ENCODE peak calls at places on chromosomes 13 and 19, in ten cellular contexts. N, X, E, A, G, H, O, I, S and V are unnamed samples.

GRCh38 chr19:12694641-12695040 is 1.8 kb downstream of the FBXW9 start:
- DNase-seq in N (no peak), X (no peak), E (no peak), A (no peak), G (no peak), H (no peak), O (no peak), I (no peak), S (no peak), V (no peak)

GRCh38 chr13:95676100-95676774 is 702 bp upstream of the DNAJC3 start:
- DNase-seq in N (no peak), X (no peak), E (peak), A (peak), G (no peak), H (no peak), O (peak), I (no peak), S (no peak), V (no peak)

GRCh38 chr13:79799466-79799865 is 318.5 kb downstream of the NDFIP2 start:
- DNase-seq in N (no peak), X (no peak), E (no peak), A (no peak), G (no peak), H (no peak), O (no peak), I (no peak), S (no peak), V (no peak)

GRCh38 chr19:7188682-7189629 is 105.3 kb downstream of the INSR start:
- DNase-seq in N (no peak), X (no peak), E (no peak), A (no peak), G (no peak), H (no peak), O (peak), I (no peak), S (no peak), V (no peak)

GRCh38 chr19:29840066-29840950 is 28.5 kb downstream of the CCNE1 start:
- DNase-seq in N (no peak), X (no peak), E (no peak), A (no peak), G (no peak), H (no peak), O (no peak), I (peak), S (no peak), V (no peak)

GRCh38 chr19:40646564-40647254 is 43.7 kb downstream of the NUMBL start:
- DNase-seq in N (no peak), X (no peak), E (no peak), A (no peak), G (no peak), H (no peak), O (no peak), I (no peak), S (no peak), V (no peak)

GRCh38 chr13:27354379-27354778 is 70.0 kb upstream of the GTF3A start:
- DNase-seq in N (no peak), X (no peak), E (peak), A (no peak), G (no peak), H (no peak), O (no peak), I (no peak), S (no peak), V (no peak)

GRCh38 chr19:36837902-36838783 is at the start of gene ZNF790:
- DNase-seq in N (peak), X (peak), E (peak), A (peak), G (peak), H (peak), O (peak), I (peak), S (peak), V (peak)